ENCODE peak calls at places on chromosome 1, in nine cellular contexts. K, R, Y, B, V, F, G, A and E are unnamed samples.

GRCh38 chr1:155007253-155007828 is 4.7 kb downstream of the ZBTB7B start:
- DNase-seq in K (no peak), R (no peak), Y (peak; percentile 72), B (no peak), V (no peak), F (peak; percentile 86), G (no peak), A (no peak), E (no peak)

GRCh38 chr1:8456991-8457390 is 139.1 kb downstream of the SLC45A1 start:
- DNase-seq in K (no peak), R (no peak), Y (no peak), B (no peak), V (no peak), F (no peak), G (no peak), A (no peak), E (no peak)

GRCh38 chr1:230682274-230682673 is 31.6 kb downstream of the AGT start:
- DNase-seq in K (no peak), R (no peak), Y (no peak), B (no peak), V (peak; percentile 9), F (no peak), G (no peak), A (no peak), E (peak; percentile 24)

GRCh38 chr1:161244888-161245287 is 6.9 kb upstream of the NR1I3 start:
- DNase-seq in K (no peak), R (no peak), Y (peak; percentile 61), B (no peak), V (no peak), F (no peak), G (no peak), A (no peak), E (no peak)

GRCh38 chr1:10915594-10915993 is 96.9 kb upstream of the TARDBP start:
- DNase-seq in K (no peak), R (no peak), Y (no peak), B (no peak), V (no peak), F (no peak), G (no peak), A (no peak), E (no peak)

GRCh38 chr1:30697977-30698376 is 25.4 kb downstream of the MATN1 start:
- DNase-seq in K (no peak), R (no peak), Y (peak; percentile 4), B (no peak), V (peak; percentile 59), F (peak; percentile 51), G (no peak), A (no peak), E (peak; percentile 67)

GRCh38 chr1:160961419-160961818 is 6.8 kb upstream of the ITLN2 start:
- DNase-seq in K (no peak), R (no peak), Y (no peak), B (no peak), V (no peak), F (no peak), G (no peak), A (no peak), E (no peak)

GRCh38 chr1:14853518-14853917 is 255.0 kb downstream of the KAZN start:
- DNase-seq in K (no peak), R (no peak), Y (no peak), B (no peak), V (no peak), F (no peak), G (no peak), A (no peak), E (no peak)

GRCh38 chr1:76147917-76148316 is 73.4 kb downstream of the ST6GALNAC3 start:
- DNase-seq in K (no peak), R (no peak), Y (no peak), B (no peak), V (no peak), F (no peak), G (no peak), A (no peak), E (no peak)

GRCh38 chr1:159580340-159580739 is 7.3 kb upstream of the APCS start:
- DNase-seq in K (no peak), R (no peak), Y (no peak), B (no peak), V (no peak), F (no peak), G (no peak), A (no peak), E (no peak)

GRCh38 chr1:196002906-196003305 is 605.3 kb downstream of the KCNT2 start:
- DNase-seq in K (no peak), R (no peak), Y (no peak), B (no peak), V (peak; percentile 6), F (no peak), G (no peak), A (no peak), E (no peak)

GRCh38 chr1:210236840-210237409 is 4.3 kb downstream of the SERTAD4 start:
- DNase-seq in K (no peak), R (no peak), Y (no peak), B (no peak), V (peak; percentile 92), F (no peak), G (peak; percentile 69), A (peak; percentile 40), E (no peak)

GRCh38 chr1:112251766-112252506 is 144.1 kb upstream of the CTTNBP2NL start:
- DNase-seq in K (no peak), R (no peak), Y (no peak), B (no peak), V (peak; percentile 29), F (no peak), G (peak; percentile 18), A (no peak), E (no peak)

GRCh38 chr1:36303650-36304360 is 2.4 kb upstream of the SH3D21 start:
- DNase-seq in K (no peak), R (no peak), Y (no peak), B (no peak), V (no peak), F (no peak), G (no peak), A (no peak), E (no peak)

GRCh38 chr1:94872771-94873495 is 52.8 kb downstream of the SLC44A3 start:
- DNase-seq in K (no peak), R (no peak), Y (no peak), B (no peak), V (peak; percentile 78), F (no peak), G (no peak), A (no peak), E (no peak)

GRCh38 chr1:40381268-40382109 is 8.0 kb downstream of the SMAP2 start:
- DNase-seq in K (no peak), R (no peak), Y (no peak), B (no peak), V (no peak), F (no peak), G (no peak), A (no peak), E (no peak)
- H3K27ac ChIP-seq in K (peak overlapping the region; percentile 57), R (peak overlapping the region; percentile 90), Y (no peak overlapping the region), B (peak overlapping the region; percentile 95), V (no peak overlapping the region), F (no peak overlapping the region), G (no peak overlapping the region), A (no peak overlapping the region), E (no peak overlapping the region)

DNA sequence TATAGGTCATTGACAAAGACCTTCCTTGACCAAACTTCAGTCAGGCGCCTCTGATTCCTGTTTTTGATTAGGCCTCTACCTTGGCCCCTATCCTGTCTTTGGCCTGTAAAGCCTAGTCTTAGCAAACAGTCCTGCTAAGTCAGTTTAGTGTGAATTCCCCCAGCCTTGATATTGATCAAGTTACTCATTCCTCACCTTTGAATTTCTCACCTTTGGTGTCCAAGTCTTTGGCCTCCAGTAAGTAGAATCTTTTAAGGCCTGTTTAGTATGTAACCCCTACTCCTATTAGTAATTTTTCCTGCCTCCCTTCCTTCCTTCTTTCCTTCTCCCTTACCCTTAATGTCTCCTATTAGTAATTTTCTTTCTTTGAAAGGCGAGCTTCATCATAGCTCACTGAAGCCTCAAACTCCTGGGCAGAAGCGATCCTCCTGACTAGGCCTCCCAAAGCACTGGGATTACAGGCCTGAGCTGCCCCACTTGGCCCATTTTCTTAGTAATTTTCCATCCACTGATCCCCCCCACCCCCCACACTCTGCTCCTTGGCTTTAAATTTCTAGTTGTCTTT is 13.0 kb upstream of the ZNF692 start:
- DNase-seq in K (no peak), R (no peak), Y (no peak), B (no peak), V (no peak), F (no peak), G (no peak), A (no peak), E (peak; percentile 27)
- H3K4me3 ChIP-seq in K (peak overlapping the region; percentile 88), R (peak overlapping the region; percentile 98), Y (no peak overlapping the region), B (no peak overlapping the region), V (no peak overlapping the region), F (no peak overlapping the region), G (peak overlapping the region; percentile 64), A (no peak overlapping the region), E (peak overlapping the region; percentile 69)

DNA sequence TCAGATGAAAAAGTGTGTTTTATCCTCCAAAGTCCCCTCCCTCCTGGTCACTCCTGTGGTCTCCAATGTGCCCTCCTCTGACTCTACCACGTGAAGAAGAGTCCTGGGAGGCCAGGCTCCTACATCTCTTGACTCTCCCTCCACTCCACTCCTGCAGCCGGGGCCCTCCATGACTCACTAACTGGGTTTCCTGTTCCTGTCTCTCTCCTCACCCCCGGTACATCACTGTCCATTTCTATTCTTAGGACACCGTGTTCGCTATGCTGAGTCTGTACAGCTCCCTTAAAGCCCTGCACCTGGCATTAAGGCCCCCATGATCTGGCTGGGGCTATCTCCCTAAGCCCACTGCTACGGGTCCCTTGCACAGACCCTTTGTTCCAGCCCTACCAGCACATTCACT is 93.4 kb downstream of the BCAR3 start:
- DNase-seq in K (no peak), R (no peak), Y (no peak), B (no peak), V (peak; percentile 48), F (no peak), G (no peak), A (no peak), E (no peak)
- H3K36me3 ChIP-seq in K (peaks cover 7% of the 10 kb centered on the region), R (no peaks in the 10 kb centered on the region), Y (no peaks in the 10 kb centered on the region), B (no peaks in the 10 kb centered on the region), V (peaks cover 15% of the 10 kb centered on the region), F (no peaks in the 10 kb centered on the region), G (no peaks in the 10 kb centered on the region), A (peaks cover 30% of the 10 kb centered on the region), E (peaks cover 59% of the 10 kb centered on the region)

GRCh38 chr1:65509912-65510680 is 89.6 kb downstream of the LEPR start:
- DNase-seq in K (no peak), R (no peak), Y (no peak), B (no peak), V (peak; percentile 85), F (no peak), G (no peak), A (no peak), E (no peak)

GRCh38 chr1:65512383-65512782 is 91.9 kb downstream of the LEPR start:
- DNase-seq in K (no peak), R (no peak), Y (peak; percentile 11), B (no peak), V (no peak), F (no peak), G (no peak), A (no peak), E (no peak)

GRCh38 chr1:65508051-65508450 is 87.6 kb downstream of the LEPR start:
- DNase-seq in K (no peak), R (no peak), Y (no peak), B (no peak), V (no peak), F (no peak), G (no peak), A (no peak), E (no peak)

GRCh38 chr1:65512967-65513777 is 92.7 kb downstream of the LEPR start:
- DNase-seq in K (no peak), R (no peak), Y (no peak), B (no peak), V (peak; percentile 31), F (no peak), G (no peak), A (no peak), E (no peak)

GRCh38 chr1:65510961-65511360 is 90.5 kb downstream of the LEPR start:
- DNase-seq in K (no peak), R (no peak), Y (no peak), B (no peak), V (no peak), F (no peak), G (no peak), A (no peak), E (peak; percentile 17)
- H3K27ac ChIP-seq in K (no peak overlapping the region), R (no peak overlapping the region), Y (no peak overlapping the region), B (no peak overlapping the region), V (no peak overlapping the region), F (no peak overlapping the region), G (no peak overlapping the region), A (no peak overlapping the region), E (no peak overlapping the region)